ENCODE peak calls at places on chromosomes 1 and 21, in ten cellular contexts. X is GDM1; Z is activated naive CD4-positive, alpha-beta T cell; J is B cell; Q is endothelial cell; M is central memory CD8-positive, alpha-beta T cell; T is right lobe of liver; K is brain pericyte; E is midbrain; A is amniotic stem cell. G is an unnamed sample.

GRCh38 chr1:160522622-160523345 is at the start of gene SLAMF6:
- DNase-seq in M (peak; percentile 33), A (no peak), T (no peak), X (peak; percentile 20), J (peak; percentile 52), Z (peak; percentile 22), E (no peak), Q (no peak), K (no peak), G (no peak)

GRCh38 chr1:53642607-53643006 is 96.4 kb downstream of the GLIS1 start:
- DNase-seq in X (no peak), Q (no peak), Z (no peak), E (no peak), J (no peak), A (no peak), T (peak; percentile 23), M (no peak), K (no peak), G (peak; percentile 6)

GRCh38 chr1:209756608-209757445 is 974 bp downstream of the TRAF3IP3 start:
- DNase-seq in X (peak; percentile 57), A (no peak), Z (no peak), M (no peak), K (no peak), E (peak; percentile 23), T (no peak), J (peak; percentile 48), Q (no peak), G (no peak)

GRCh38 chr1:33637846-33638440 is 165.5 kb downstream of the ZSCAN20 start:
- DNase-seq in M (no peak), T (no peak), X (no peak), K (no peak), A (no peak), Q (no peak), Z (no peak), J (no peak), E (no peak), G (no peak)

GRCh38 chr21:36388076-36388475 is 2.9 kb downstream of the CHAF1B start:
- DNase-seq in E (no peak), A (no peak), K (no peak), Z (no peak), T (no peak), J (no peak), Q (no peak), M (no peak), X (no peak), G (no peak)

GRCh38 chr1:29094433-29094832 is 29.3 kb downstream of the TMEM200B start:
- DNase-seq in E (no peak), X (no peak), Z (no peak), Q (no peak), A (no peak), K (no peak), M (no peak), T (no peak), J (no peak), G (no peak)

GRCh38 chr1:25694167-25694566 is 77.6 kb downstream of the MAN1C1 start:
- DNase-seq in X (no peak), M (no peak), K (no peak), Q (no peak), E (no peak), J (no peak), A (no peak), T (no peak), Z (no peak), G (no peak)

GRCh38 chr1:33298623-33299277 is 22.1 kb downstream of the A3GALT2 start:
- DNase-seq in X (peak; percentile 39), J (no peak), M (peak; percentile 24), Z (peak; percentile 43), A (peak; percentile 39), K (no peak), T (peak; percentile 75), Q (peak; percentile 77), E (peak; percentile 6), G (peak; percentile 56)

G was measured in omental fat pad.